ENCODE peak calls at places on chromosomes 6 and 20, in ten cellular contexts. One of them, this sample, is unnamed.

GRCh38 chr6:21595265-21595950 is 1.9 kb downstream of the SOX4 start:
- DNase-seq in fibroblast of villous mesenchyme: peak; percentile 11
- DNase-seq in progenitor cell of endocrine pancreas: no peak
- DNase-seq in choroid plexus epithelial cell: peak; percentile 39
- DNase-seq in neural crest cell: peak; percentile 22
- DNase-seq in AG10803: peak; percentile 18
- DNase-seq in tibial artery: no peak
- DNase-seq in foreskin fibroblast: peak; percentile 7
- DNase-seq in AG04450: no peak
- DNase-seq in mesothelial cell of epicardium: no peak
- DNase-seq in this sample: peak; percentile 35

GRCh38 chr6:10521104-10521808 is at the start of gene GCNT2:
- DNase-seq in fibroblast of villous mesenchyme: peak; percentile 8
- DNase-seq in progenitor cell of endocrine pancreas: no peak
- DNase-seq in choroid plexus epithelial cell: peak; percentile 75
- DNase-seq in neural crest cell: no peak
- DNase-seq in AG10803: no peak
- DNase-seq in tibial artery: no peak
- DNase-seq in foreskin fibroblast: no peak
- DNase-seq in AG04450: no peak
- DNase-seq in mesothelial cell of epicardium: peak; percentile 52
- DNase-seq in this sample: no peak

GRCh38 chr6:137013738-137014602 is 30.8 kb downstream of the IL20RA start:
- DNase-seq in fibroblast of villous mesenchyme: peak; percentile 59
- DNase-seq in progenitor cell of endocrine pancreas: no peak
- DNase-seq in choroid plexus epithelial cell: peak; percentile 77
- DNase-seq in neural crest cell: no peak
- DNase-seq in AG10803: peak; percentile 75
- DNase-seq in tibial artery: no peak
- DNase-seq in foreskin fibroblast: peak; percentile 36
- DNase-seq in AG04450: peak; percentile 15
- DNase-seq in mesothelial cell of epicardium: no peak
- DNase-seq in this sample: no peak

GRCh38 chr6:15160812-15161211 is 85.1 kb upstream of the JARID2 start:
- DNase-seq in fibroblast of villous mesenchyme: no peak
- DNase-seq in progenitor cell of endocrine pancreas: no peak
- DNase-seq in choroid plexus epithelial cell: no peak
- DNase-seq in neural crest cell: no peak
- DNase-seq in AG10803: no peak
- DNase-seq in tibial artery: no peak
- DNase-seq in foreskin fibroblast: no peak
- DNase-seq in AG04450: no peak
- DNase-seq in mesothelial cell of epicardium: no peak
- DNase-seq in this sample: no peak

GRCh38 chr6:139996253-139996834 is 621.9 kb upstream of the CITED2 start:
- DNase-seq in fibroblast of villous mesenchyme: peak; percentile 55
- DNase-seq in progenitor cell of endocrine pancreas: no peak
- DNase-seq in choroid plexus epithelial cell: peak; percentile 54
- DNase-seq in neural crest cell: no peak
- DNase-seq in AG10803: no peak
- DNase-seq in tibial artery: no peak
- DNase-seq in foreskin fibroblast: no peak
- DNase-seq in AG04450: no peak
- DNase-seq in mesothelial cell of epicardium: no peak
- DNase-seq in this sample: no peak

GRCh38 chr6:40411881-40412280 is 175.3 kb downstream of the LRFN2 start:
- DNase-seq in fibroblast of villous mesenchyme: no peak
- DNase-seq in progenitor cell of endocrine pancreas: no peak
- DNase-seq in choroid plexus epithelial cell: no peak
- DNase-seq in neural crest cell: no peak
- DNase-seq in AG10803: no peak
- DNase-seq in tibial artery: no peak
- DNase-seq in foreskin fibroblast: no peak
- DNase-seq in AG04450: no peak
- DNase-seq in mesothelial cell of epicardium: no peak
- DNase-seq in this sample: no peak

GRCh38 chr6:32627831-32628230 is 9.4 kb upstream of the HLA-DQA1 start:
- DNase-seq in fibroblast of villous mesenchyme: peak; percentile 21
- DNase-seq in progenitor cell of endocrine pancreas: no peak
- DNase-seq in choroid plexus epithelial cell: peak; percentile 73
- DNase-seq in neural crest cell: no peak
- DNase-seq in AG10803: peak; percentile 6
- DNase-seq in tibial artery: peak; percentile 40
- DNase-seq in foreskin fibroblast: no peak
- DNase-seq in AG04450: no peak
- DNase-seq in mesothelial cell of epicardium: peak; percentile 51
- DNase-seq in this sample: no peak

GRCh38 chr20:21514553-21515251 is 838 bp upstream of the NKX2-2 start:
- DNase-seq in fibroblast of villous mesenchyme: no peak
- DNase-seq in progenitor cell of endocrine pancreas: peak; percentile 16
- DNase-seq in choroid plexus epithelial cell: no peak
- DNase-seq in neural crest cell: no peak
- DNase-seq in AG10803: no peak
- DNase-seq in tibial artery: no peak
- DNase-seq in foreskin fibroblast: no peak
- DNase-seq in AG04450: no peak
- DNase-seq in mesothelial cell of epicardium: no peak
- DNase-seq in this sample: no peak

GRCh38 chr6:53310751-53311585 is 37.8 kb downstream of the ELOVL5 start:
- DNase-seq in fibroblast of villous mesenchyme: no peak
- DNase-seq in progenitor cell of endocrine pancreas: no peak
- DNase-seq in choroid plexus epithelial cell: peak; percentile 43
- DNase-seq in neural crest cell: no peak
- DNase-seq in AG10803: peak; percentile 32
- DNase-seq in tibial artery: no peak
- DNase-seq in foreskin fibroblast: no peak
- DNase-seq in AG04450: no peak
- DNase-seq in mesothelial cell of epicardium: no peak
- DNase-seq in this sample: no peak

GRCh38 chr6:47254051-47254450 is 55.7 kb downstream of the TNFRSF21 start:
- DNase-seq in fibroblast of villous mesenchyme: no peak
- DNase-seq in progenitor cell of endocrine pancreas: no peak
- DNase-seq in choroid plexus epithelial cell: no peak
- DNase-seq in neural crest cell: no peak
- DNase-seq in AG10803: no peak
- DNase-seq in tibial artery: no peak
- DNase-seq in foreskin fibroblast: no peak
- DNase-seq in AG04450: no peak
- DNase-seq in mesothelial cell of epicardium: no peak
- DNase-seq in this sample: no peak

GRCh38 chr6:113903666-113904330 is 46.7 kb downstream of the MARCKS start:
- DNase-seq in fibroblast of villous mesenchyme: peak; percentile 69
- DNase-seq in progenitor cell of endocrine pancreas: no peak
- DNase-seq in choroid plexus epithelial cell: peak; percentile 26
- DNase-seq in neural crest cell: no peak
- DNase-seq in AG10803: peak; percentile 53
- DNase-seq in tibial artery: peak; percentile 46
- DNase-seq in foreskin fibroblast: peak; percentile 10
- DNase-seq in AG04450: no peak
- DNase-seq in mesothelial cell of epicardium: peak; percentile 52
- DNase-seq in this sample: peak; percentile 63

GRCh38 chr6:125812394-125813231 is 21.9 kb downstream of the NCOA7 start:
- DNase-seq in fibroblast of villous mesenchyme: peak; percentile 92
- DNase-seq in progenitor cell of endocrine pancreas: no peak
- DNase-seq in choroid plexus epithelial cell: peak; percentile 97
- DNase-seq in neural crest cell: no peak
- DNase-seq in AG10803: peak; percentile 93
- DNase-seq in tibial artery: no peak
- DNase-seq in foreskin fibroblast: peak; percentile 91
- DNase-seq in AG04450: peak; percentile 89
- DNase-seq in mesothelial cell of epicardium: no peak
- DNase-seq in this sample: no peak

GRCh38 chr20:39076958-39077357 is 114.8 kb downstream of the DHX35 start:
- DNase-seq in fibroblast of villous mesenchyme: no peak
- DNase-seq in progenitor cell of endocrine pancreas: no peak
- DNase-seq in choroid plexus epithelial cell: no peak
- DNase-seq in neural crest cell: no peak
- DNase-seq in AG10803: no peak
- DNase-seq in tibial artery: no peak
- DNase-seq in foreskin fibroblast: no peak
- DNase-seq in AG04450: no peak
- DNase-seq in mesothelial cell of epicardium: no peak
- DNase-seq in this sample: no peak

GRCh38 chr20:39081255-39081654 is 119.1 kb downstream of the DHX35 start:
- DNase-seq in fibroblast of villous mesenchyme: peak; percentile 80
- DNase-seq in progenitor cell of endocrine pancreas: peak; percentile 75
- DNase-seq in choroid plexus epithelial cell: peak; percentile 89
- DNase-seq in neural crest cell: peak; percentile 93
- DNase-seq in AG10803: peak; percentile 73
- DNase-seq in tibial artery: peak; percentile 88
- DNase-seq in foreskin fibroblast: peak; percentile 66
- DNase-seq in AG04450: peak; percentile 62
- DNase-seq in mesothelial cell of epicardium: peak; percentile 92
- DNase-seq in this sample: peak; percentile 90

GRCh38 chr20:39083781-39084180 is 121.6 kb downstream of the DHX35 start:
- DNase-seq in fibroblast of villous mesenchyme: no peak
- DNase-seq in progenitor cell of endocrine pancreas: no peak
- DNase-seq in choroid plexus epithelial cell: no peak
- DNase-seq in neural crest cell: no peak
- DNase-seq in AG10803: no peak
- DNase-seq in tibial artery: no peak
- DNase-seq in foreskin fibroblast: no peak
- DNase-seq in AG04450: no peak
- DNase-seq in mesothelial cell of epicardium: no peak
- DNase-seq in this sample: no peak

GRCh38 chr20:39080326-39080725 is 118.2 kb downstream of the DHX35 start:
- DNase-seq in fibroblast of villous mesenchyme: no peak
- DNase-seq in progenitor cell of endocrine pancreas: no peak
- DNase-seq in choroid plexus epithelial cell: no peak
- DNase-seq in neural crest cell: no peak
- DNase-seq in AG10803: no peak
- DNase-seq in tibial artery: no peak
- DNase-seq in foreskin fibroblast: no peak
- DNase-seq in AG04450: no peak
- DNase-seq in mesothelial cell of epicardium: no peak
- DNase-seq in this sample: no peak

GRCh38 chr20:39082686-39083085 is 120.5 kb downstream of the DHX35 start:
- DNase-seq in fibroblast of villous mesenchyme: no peak
- DNase-seq in progenitor cell of endocrine pancreas: no peak
- DNase-seq in choroid plexus epithelial cell: no peak
- DNase-seq in neural crest cell: no peak
- DNase-seq in AG10803: no peak
- DNase-seq in tibial artery: no peak
- DNase-seq in foreskin fibroblast: no peak
- DNase-seq in AG04450: no peak
- DNase-seq in mesothelial cell of epicardium: no peak
- DNase-seq in this sample: no peak
- TF ChIP-seq CTCF in fibroblast of villous mesenchyme: no peak
- TF ChIP-seq CTCF in progenitor cell of endocrine pancreas: no peak
- TF ChIP-seq CTCF in choroid plexus epithelial cell: no peak
- TF ChIP-seq CTCF in neural crest cell: no peak
- TF ChIP-seq CTCF in AG10803: no peak
- TF ChIP-seq CTCF in tibial artery: no peak
- TF ChIP-seq CTCF in foreskin fibroblast: no peak
- TF ChIP-seq CTCF in AG04450: no peak
- TF ChIP-seq CTCF in mesothelial cell of epicardium: no peak
- TF ChIP-seq CTCF in this sample: no peak

DNA sequence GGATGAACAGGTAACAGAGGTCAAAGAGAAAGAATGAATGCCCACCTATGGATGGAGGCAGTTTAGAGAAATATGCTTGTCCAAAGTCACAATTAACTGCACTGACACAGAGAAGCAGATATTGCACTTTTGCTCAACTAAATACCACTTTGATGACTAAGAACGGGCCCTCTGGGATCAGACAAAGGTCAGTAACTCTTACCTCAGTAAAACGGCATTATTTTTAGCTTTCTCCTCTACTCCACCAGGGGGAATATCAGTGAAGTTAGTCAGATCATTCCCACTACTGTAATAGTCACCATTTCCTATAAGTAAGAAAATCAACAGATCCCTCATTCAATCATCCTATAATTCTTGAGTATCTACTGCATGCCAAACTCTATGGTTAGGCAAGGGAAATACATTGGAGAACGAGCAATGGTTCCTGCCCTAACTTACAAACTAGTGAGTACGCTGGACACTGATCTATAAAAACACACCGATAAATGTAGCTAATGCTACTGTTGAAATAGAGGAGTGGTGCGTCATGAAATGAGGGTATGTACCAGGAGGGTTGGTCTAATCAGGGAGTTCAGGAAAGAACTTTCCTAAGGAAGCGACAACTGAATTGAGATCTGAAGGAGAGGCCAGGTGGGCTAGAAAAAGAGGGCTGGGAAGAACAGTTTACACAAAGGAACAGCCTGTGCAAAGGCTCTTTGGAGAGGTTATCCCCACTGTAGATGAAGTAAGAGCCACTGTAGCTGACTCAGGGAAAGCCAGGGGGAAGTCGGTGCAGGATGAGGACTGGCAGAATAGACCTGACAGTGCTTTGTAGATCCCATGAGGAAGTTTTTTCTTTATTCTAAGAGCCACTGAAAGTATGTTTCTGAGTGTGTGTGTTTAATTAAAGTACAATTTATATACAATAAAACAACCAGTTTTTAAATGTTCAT is 9.2 kb downstream of the ECI2 start:
- DNase-seq in fibroblast of villous mesenchyme: peak; percentile 92
- DNase-seq in progenitor cell of endocrine pancreas: no peak
- DNase-seq in choroid plexus epithelial cell: peak; percentile 95
- DNase-seq in neural crest cell: no peak
- DNase-seq in AG10803: peak; percentile 87
- DNase-seq in tibial artery: no peak
- DNase-seq in foreskin fibroblast: peak; percentile 81
- DNase-seq in AG04450: peak; percentile 62
- DNase-seq in mesothelial cell of epicardium: no peak
- DNase-seq in this sample: no peak
- TF ChIP-seq CTCF in fibroblast of villous mesenchyme: peak; percentile 54
- TF ChIP-seq CTCF in progenitor cell of endocrine pancreas: no peak
- TF ChIP-seq CTCF in choroid plexus epithelial cell: peak; percentile 58
- TF ChIP-seq CTCF in neural crest cell: peak; percentile 39
- TF ChIP-seq CTCF in AG10803: peak; percentile 63
- TF ChIP-seq CTCF in tibial artery: peak; percentile 28
- TF ChIP-seq CTCF in foreskin fibroblast: peak; percentile 49
- TF ChIP-seq CTCF in AG04450: peak; percentile 58
- TF ChIP-seq CTCF in mesothelial cell of epicardium: no peak
- TF ChIP-seq CTCF in this sample: no peak

GRCh38 chr6:7445076-7445475 is 55.5 kb downstream of the RIOK1 start:
- DNase-seq in fibroblast of villous mesenchyme: no peak
- DNase-seq in progenitor cell of endocrine pancreas: no peak
- DNase-seq in choroid plexus epithelial cell: no peak
- DNase-seq in neural crest cell: no peak
- DNase-seq in AG10803: peak; percentile 76
- DNase-seq in tibial artery: no peak
- DNase-seq in foreskin fibroblast: no peak
- DNase-seq in AG04450: no peak
- DNase-seq in mesothelial cell of epicardium: no peak
- DNase-seq in this sample: no peak
- TF ChIP-seq CTCF in fibroblast of villous mesenchyme: no peak
- TF ChIP-seq CTCF in progenitor cell of endocrine pancreas: no peak
- TF ChIP-seq CTCF in choroid plexus epithelial cell: no peak
- TF ChIP-seq CTCF in neural crest cell: no peak
- TF ChIP-seq CTCF in AG10803: no peak
- TF ChIP-seq CTCF in tibial artery: no peak
- TF ChIP-seq CTCF in foreskin fibroblast: no peak
- TF ChIP-seq CTCF in AG04450: no peak
- TF ChIP-seq CTCF in mesothelial cell of epicardium: no peak
- TF ChIP-seq CTCF in this sample: no peak

DNA sequence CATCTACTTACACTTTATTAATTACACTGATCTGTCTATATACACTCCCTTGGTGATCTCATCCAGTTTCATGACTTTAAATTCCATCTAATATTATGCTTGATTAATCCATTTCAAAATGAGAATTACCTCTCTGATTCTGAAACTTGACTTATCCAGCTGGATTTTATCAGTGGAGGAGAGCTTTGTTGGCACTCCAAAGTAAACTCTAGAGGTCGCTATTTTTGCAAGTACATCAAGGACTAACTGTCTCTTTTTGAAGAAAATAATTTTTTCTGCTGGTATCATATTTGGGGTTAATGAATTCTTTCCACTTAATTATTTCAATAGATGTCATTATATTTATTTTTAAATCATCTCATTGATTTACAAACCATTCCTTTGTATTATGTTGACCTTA is 630.3 kb upstream of the MAN1A1 start:
- DNase-seq in fibroblast of villous mesenchyme: peak; percentile 17
- DNase-seq in progenitor cell of endocrine pancreas: no peak
- DNase-seq in choroid plexus epithelial cell: peak; percentile 5
- DNase-seq in neural crest cell: no peak
- DNase-seq in AG10803: peak; percentile 10
- DNase-seq in tibial artery: no peak
- DNase-seq in foreskin fibroblast: no peak
- DNase-seq in AG04450: no peak
- DNase-seq in mesothelial cell of epicardium: no peak
- DNase-seq in this sample: no peak
- TF ChIP-seq CTCF in fibroblast of villous mesenchyme: peak; percentile 42
- TF ChIP-seq CTCF in progenitor cell of endocrine pancreas: peak; percentile 41
- TF ChIP-seq CTCF in choroid plexus epithelial cell: no peak
- TF ChIP-seq CTCF in neural crest cell: peak; percentile 46
- TF ChIP-seq CTCF in AG10803: peak; percentile 47
- TF ChIP-seq CTCF in tibial artery: no peak
- TF ChIP-seq CTCF in foreskin fibroblast: no peak
- TF ChIP-seq CTCF in AG04450: no peak
- TF ChIP-seq CTCF in mesothelial cell of epicardium: peak; percentile 30
- TF ChIP-seq CTCF in this sample: peak; percentile 52

This sample was measured in endothelial cell.